ENCODE peak calls at places on chromosomes 12 and 14, in ten cellular contexts. J is CD8-positive, alpha-beta T cell; T is PC-3; O is IMR-90; H is SK-N-SH; U is HL-60; V is breast epithelium; L is brain microvascular endothelial cell; M is cardiac muscle cell; I is H1. B is an unnamed sample. For H3K27me3, the result is how much of the 10 kb centered on the place peaks cover.

GRCh38 chr14:76168531-76168930 is 16.8 kb downstream of the GPATCH2L start:
- DNase-seq in J (no peak), T (peak), O (peak), H (no peak), U (no peak), V (no peak), L (no peak), M (no peak), I (no peak), B (no peak)

GRCh38 chr12:127785936-127786335 is 481.0 kb upstream of the TMEM132C start:
- DNase-seq in J (no peak), T (no peak), O (no peak), H (no peak), U (no peak), V (no peak), L (no peak), M (no peak), I (no peak), B (no peak)

GRCh38 chr12:54411398-54412241 is 7.4 kb downstream of the ITGA5 start:
- DNase-seq in J (peak), T (peak), O (peak), H (no peak), U (peak), V (no peak), L (peak), M (peak), I (peak), B (peak)

GRCh38 chr14:99345472-99345871 is 73.5 kb upstream of the BCL11B start:
- DNase-seq in J (no peak), T (no peak), O (no peak), H (no peak), U (no peak), V (no peak), L (no peak), M (no peak), I (no peak), B (no peak)

GRCh38 chr12:109775172-109775881 is 57.9 kb downstream of the TRPV4 start:
- DNase-seq in J (peak), T (peak), O (peak), H (peak), U (peak), V (peak), L (peak), M (peak), I (peak), B (peak)

GRCh38 chr12:17015501-17015900 is 409.5 kb upstream of the LMO3 start:
- DNase-seq in J (no peak), T (peak), O (no peak), H (no peak), U (no peak), V (no peak), L (no peak), M (no peak), I (no peak), B (no peak)

GRCh38 chr14:94028450-94028826 is 2.3 kb downstream of the OTUB2 start:
- DNase-seq in J (no peak), T (peak), O (peak), H (no peak), U (no peak), V (no peak), L (peak), M (no peak), I (no peak), B (no peak)

GRCh38 chr14:69077841-69078240 is 75.1 kb downstream of the DCAF5 start:
- DNase-seq in J (no peak), T (peak), O (peak), H (no peak), U (no peak), V (no peak), L (peak), M (peak), I (no peak), B (no peak)

GRCh38 chr12:101823039-101823438 is 7.7 kb downstream of the GNPTAB start:
- DNase-seq in J (no peak), T (no peak), O (no peak), H (no peak), U (no peak), V (no peak), L (no peak), M (no peak), I (no peak), B (no peak)

GRCh38 chr12:93569656-93570551 is 2.6 kb upstream of the SOCS2 start:
- DNase-seq in J (peak), T (peak), O (peak), H (peak), U (peak), V (peak), L (peak), M (peak), I (peak), B (peak)

GRCh38 chr14:99655521-99655920 is 10.6 kb downstream of the HHIPL1 start:
- DNase-seq in J (no peak), T (no peak), O (peak), H (no peak), U (no peak), V (no peak), L (no peak), M (peak), I (no peak), B (no peak)

GRCh38 chr14:104341532-104342434 is 203.4 kb downstream of the KIF26A start:
- DNase-seq in J (no peak), T (peak), O (no peak), H (peak), U (peak), V (no peak), L (peak), M (peak), I (peak), B (no peak)

DNA sequence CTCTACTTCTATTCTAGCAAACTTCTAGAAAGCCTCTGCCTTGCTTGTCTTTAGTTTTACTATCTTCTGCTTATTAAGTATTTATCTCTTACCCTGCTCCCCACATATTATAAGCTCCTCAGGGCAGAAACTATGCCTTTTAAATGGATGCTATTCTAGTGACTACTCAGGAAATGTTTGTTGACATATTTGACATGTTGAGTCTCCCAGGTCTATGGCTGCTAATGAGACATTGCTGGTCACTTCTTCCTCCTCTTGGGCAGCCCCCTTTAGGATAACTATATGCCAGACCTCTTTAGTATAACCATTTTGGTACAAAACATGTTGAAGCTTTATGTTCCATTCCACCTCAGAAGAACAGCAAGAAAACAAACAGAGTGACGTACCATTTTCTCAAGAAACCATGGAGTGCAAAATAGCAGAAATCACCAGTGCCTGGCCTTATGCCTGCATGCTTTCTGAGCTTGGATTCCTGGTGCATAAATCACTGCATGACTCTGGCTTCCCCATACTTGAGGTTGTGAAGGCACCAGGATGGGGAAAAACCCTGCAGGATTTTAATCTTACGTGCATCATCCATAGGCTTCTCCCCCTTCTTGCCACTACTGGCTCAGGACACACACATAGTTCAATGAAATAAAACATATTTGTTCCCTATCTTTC is 202.6 kb downstream of the TMX1 start:
- DNase-seq in J (no peak), T (peak), O (peak), H (no peak), U (no peak), V (no peak), L (peak), M (peak), I (no peak), B (no peak)
- H3K4me3 ChIP-seq in J (no peak), T (peak), O (no peak), H (no peak), U (no peak), V (no peak), L (no peak), M (no peak), I (no peak), B (no peak)

DNA sequence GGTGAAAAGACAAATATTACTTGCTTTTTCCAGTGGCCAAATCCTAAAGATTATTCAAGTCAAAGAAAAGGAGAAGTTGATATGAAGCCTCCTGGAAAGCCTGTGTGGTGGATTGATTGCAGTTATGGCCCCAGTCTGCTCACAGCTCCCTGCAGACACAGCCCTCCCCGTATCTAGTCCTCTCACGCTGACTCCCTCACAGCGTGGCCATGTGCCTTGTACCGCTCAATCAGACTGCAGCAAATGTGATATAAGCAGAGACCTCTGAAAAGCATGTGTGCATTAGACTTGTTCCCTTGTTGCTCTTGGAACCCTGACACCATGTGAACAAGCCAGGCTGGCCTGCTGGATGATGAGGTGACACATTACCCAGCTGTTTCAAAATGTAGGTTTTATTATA is 398.0 kb upstream of the GARIN6 start:
- DNase-seq in J (no peak), T (no peak), O (no peak), H (no peak), U (no peak), V (no peak), L (no peak), M (no peak), I (no peak), B (no peak)
- TF ChIP-seq CTCF in J (no peak), T (no peak), O (no peak), H (no peak), U (no peak), V (no peak), L (no peak), M (no peak), I (no peak), B (no peak)

GRCh38 chr12:117091758-117092510 is 7.3 kb downstream of the TESC start:
- DNase-seq in J (no peak), T (no peak), O (no peak), H (no peak), U (no peak), V (no peak), L (no peak), M (no peak), I (no peak), B (no peak)

GRCh38 chr12:117092886-117093285 is 6.3 kb downstream of the TESC start:
- DNase-seq in J (no peak), T (no peak), O (no peak), H (no peak), U (no peak), V (no peak), L (no peak), M (no peak), I (no peak), B (no peak)

GRCh38 chr12:117092511-117092780 is 6.8 kb downstream of the TESC start:
- DNase-seq in J (no peak), T (no peak), O (no peak), H (no peak), U (no peak), V (no peak), L (no peak), M (no peak), I (no peak), B (no peak)

GRCh38 chr12:117093431-117093830 is 5.8 kb downstream of the TESC start:
- DNase-seq in J (no peak), T (no peak), O (no peak), H (no peak), U (no peak), V (no peak), L (no peak), M (no peak), I (no peak), B (no peak)

DNA sequence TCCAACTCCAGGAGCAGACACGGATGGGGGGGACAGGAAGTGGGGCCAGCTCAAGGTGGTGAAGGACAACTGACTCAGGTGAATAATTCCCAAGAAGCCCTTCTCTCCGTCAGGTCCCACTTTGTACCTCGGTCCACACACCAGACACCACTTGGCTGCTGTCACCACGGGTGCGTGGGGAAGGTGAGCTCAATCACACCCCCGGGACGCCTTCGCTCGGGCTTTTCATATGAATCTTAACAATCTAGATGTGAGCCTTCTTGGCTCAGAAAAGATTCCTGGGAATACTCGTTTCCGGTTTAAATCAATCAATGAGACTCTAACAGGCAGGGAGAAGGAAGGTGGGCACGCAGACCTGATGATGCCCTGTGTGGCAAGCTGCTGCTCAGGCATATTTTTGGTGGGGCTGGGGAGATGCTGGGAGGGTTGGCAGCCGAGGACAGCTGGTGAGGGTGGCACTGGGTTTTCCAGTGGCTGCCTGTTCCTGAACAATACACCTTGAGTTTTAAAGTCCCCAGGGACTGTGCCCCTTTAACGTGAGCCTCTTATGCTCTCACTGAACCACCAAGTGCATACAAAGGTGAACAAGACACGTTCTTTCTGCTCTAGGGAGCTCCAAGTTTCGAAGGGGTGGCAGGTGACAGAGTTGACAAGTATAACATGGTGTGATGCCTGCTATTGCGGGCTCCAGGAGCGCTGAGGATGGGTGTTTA is 5.1 kb downstream of the TESC start:
- DNase-seq in J (no peak), T (no peak), O (no peak), H (no peak), U (no peak), V (no peak), L (no peak), M (no peak), I (no peak), B (no peak)
- H3K27me3 ChIP-seq in J (under half), T (half or more), O (half or more), H (under half), U (under half), V (under half), L (under half), M (under half), I (under half), B (under half)

GRCh38 chr12:75289678-75290200 is 40.4 kb downstream of the CAPS2 start:
- DNase-seq in J (no peak), T (peak), O (peak), H (no peak), U (no peak), V (no peak), L (no peak), M (peak), I (no peak), B (no peak)

GRCh38 chr12:75291014-75291413 is 39.1 kb downstream of the CAPS2 start:
- DNase-seq in J (no peak), T (no peak), O (no peak), H (no peak), U (no peak), V (no peak), L (no peak), M (no peak), I (no peak), B (no peak)

GRCh38 chr12:75294797-75295196 is 35.3 kb downstream of the CAPS2 start:
- DNase-seq in J (no peak), T (no peak), O (no peak), H (no peak), U (no peak), V (no peak), L (no peak), M (no peak), I (no peak), B (no peak)

DNA sequence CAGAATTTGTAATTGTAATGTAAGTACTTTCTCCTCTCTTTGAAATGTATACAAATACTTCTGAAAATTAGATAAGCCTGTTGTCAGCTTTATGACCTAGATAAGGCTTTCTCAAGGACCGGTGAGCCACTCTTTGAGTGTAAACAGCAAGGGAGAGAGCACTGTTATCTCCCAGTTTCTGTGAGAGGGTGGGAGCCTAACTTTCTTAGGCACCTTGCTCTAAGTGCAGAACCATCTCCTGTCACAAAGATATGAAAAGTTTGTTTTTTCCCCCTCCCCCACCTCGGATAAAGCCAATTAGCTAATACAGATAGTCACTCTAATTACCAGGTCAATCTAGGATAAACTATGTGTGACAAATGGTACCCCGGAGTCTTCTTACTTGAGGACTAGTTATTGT is 35.8 kb downstream of the CAPS2 start:
- DNase-seq in J (no peak), T (no peak), O (no peak), H (no peak), U (no peak), V (no peak), L (no peak), M (no peak), I (no peak), B (no peak)
- H3K4me3 ChIP-seq in J (no peak), T (no peak), O (no peak), H (no peak), U (no peak), V (no peak), L (no peak), M (no peak), I (no peak), B (no peak)

GRCh38 chr14:97444248-97444647 is 647.1 kb downstream of the VRK1 start:
- DNase-seq in J (no peak), T (no peak), O (no peak), H (no peak), U (no peak), V (no peak), L (no peak), M (no peak), I (no peak), B (no peak)

GRCh38 chr14:97445367-97445766 is 648.2 kb downstream of the VRK1 start:
- DNase-seq in J (no peak), T (no peak), O (no peak), H (no peak), U (no peak), V (no peak), L (no peak), M (no peak), I (no peak), B (no peak)

GRCh38 chr14:97443412-97443811 is 646.2 kb downstream of the VRK1 start:
- DNase-seq in J (no peak), T (no peak), O (no peak), H (no peak), U (no peak), V (no peak), L (no peak), M (no peak), I (no peak), B (no peak)

GRCh38 chr14:97442363-97442762 is 645.2 kb downstream of the VRK1 start:
- DNase-seq in J (no peak), T (no peak), O (no peak), H (no peak), U (no peak), V (no peak), L (no peak), M (no peak), I (no peak), B (no peak)

DNA sequence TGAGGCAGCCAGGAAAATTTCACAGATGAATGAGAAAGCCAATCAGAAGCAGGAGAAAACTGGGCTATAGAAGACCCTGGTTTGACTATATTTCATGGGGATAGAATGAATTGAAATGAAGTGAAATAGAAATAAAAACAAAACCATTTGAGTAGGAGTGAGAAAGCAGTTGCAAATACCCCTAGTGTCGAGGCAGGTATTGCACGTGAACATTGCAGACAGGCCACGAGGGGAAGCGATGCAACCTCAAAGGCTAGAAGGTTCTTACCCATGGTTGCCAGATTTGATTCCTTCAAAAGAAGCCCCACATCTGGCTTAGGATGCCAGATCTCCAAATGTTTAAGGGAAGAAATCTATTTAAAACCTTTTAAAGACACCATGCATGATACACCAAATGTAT is 648.9 kb downstream of the VRK1 start:
- DNase-seq in J (no peak), T (no peak), O (no peak), H (no peak), U (no peak), V (no peak), L (no peak), M (no peak), I (no peak), B (no peak)
- TF ChIP-seq CTCF in J (peak), T (peak), O (no peak), H (no peak), U (no peak), V (no peak), L (no peak), M (no peak), I (peak), B (no peak)

GRCh38 chr14:36666416-36667206 is 5.0 kb downstream of the PAX9 start:
- DNase-seq in J (no peak), T (peak), O (no peak), H (no peak), U (no peak), V (no peak), L (no peak), M (no peak), I (peak), B (no peak)
- H3K27me3 ChIP-seq in J (under half), T (under half), O (half or more), H (under half), U (half or more), V (half or more), L (half or more), M (half or more), I (half or more), B (under half)

GRCh38 chr12:25992026-25992782 is 33.7 kb downstream of the RASSF8 start:
- DNase-seq in J (no peak), T (peak), O (no peak), H (no peak), U (no peak), V (no peak), L (no peak), M (no peak), I (no peak), B (peak)

GRCh38 chr12:25994901-25995625 is 36.6 kb downstream of the RASSF8 start:
- DNase-seq in J (no peak), T (no peak), O (no peak), H (no peak), U (no peak), V (no peak), L (no peak), M (no peak), I (no peak), B (no peak)

GRCh38 chr12:25995906-25996305 is 37.4 kb downstream of the RASSF8 start:
- DNase-seq in J (no peak), T (no peak), O (peak), H (no peak), U (no peak), V (no peak), L (peak), M (peak), I (no peak), B (no peak)

GRCh38 chr12:25996677-25997076 is 38.2 kb downstream of the RASSF8 start:
- DNase-seq in J (no peak), T (peak), O (no peak), H (no peak), U (no peak), V (no peak), L (no peak), M (no peak), I (no peak), B (no peak)

GRCh38 chr12:25994252-25994651 is 35.8 kb downstream of the RASSF8 start:
- DNase-seq in J (no peak), T (peak), O (peak), H (no peak), U (no peak), V (no peak), L (peak), M (peak), I (no peak), B (no peak)
- H3K4me3 ChIP-seq in J (no peak), T (no peak), O (no peak), H (no peak), U (no peak), V (no peak), L (no peak), M (no peak), I (no peak), B (no peak)

GRCh38 chr14:61720302-61720677 is 25.0 kb downstream of the HIF1A start:
- DNase-seq in J (no peak), T (peak), O (no peak), H (no peak), U (no peak), V (no peak), L (no peak), M (peak), I (no peak), B (no peak)
- TF ChIP-seq CTCF in J (no peak), T (no peak), O (no peak), H (no peak), U (no peak), V (no peak), L (no peak), M (no peak), I (no peak), B (no peak)

B was measured in lung.